ENCODE peak calls at places on chromosomes 7 and 10, in six cellular contexts. V is HepG2, K is SK-N-SH, Z is fibroblast of lung, C is neural progenitor cell, Q is GM23248. I is an unnamed sample.

GRCh38 chr7:34133983-34134782 is 228.8 kb downstream of the BMPER start:
- DNase-seq in V (peak), K (peak), Z (peak), C (peak), Q (peak), I (peak)

GRCh38 chr7:50204576-50204975 is 99.9 kb upstream of the IKZF1 start:
- DNase-seq in V (no peak), K (no peak), Z (no peak), C (no peak), Q (no peak), I (no peak)

GRCh38 chr10:108112218-108112617 is 947.7 kb upstream of the SORCS1 start:
- DNase-seq in V (no peak), K (peak), Z (no peak), C (peak), Q (peak), I (no peak)

GRCh38 chr7:130154501-130155317 is 50.5 kb downstream of the TMEM209 start:
- DNase-seq in V (no peak), K (peak), Z (no peak), C (peak), Q (no peak), I (peak)

GRCh38 chr10:22259280-22259679 is 41.5 kb upstream of the EBLN1 start:
- DNase-seq in V (no peak), K (no peak), Z (no peak), C (peak), Q (peak), I (no peak)

GRCh38 chr10:20995123-20995978 is 98.2 kb upstream of the NEBL start:
- DNase-seq in V (no peak), K (peak), Z (peak), C (peak), Q (no peak), I (no peak)

GRCh38 chr10:61744469-61744868 is 81.7 kb downstream of the CABCOCO1 start:
- DNase-seq in V (no peak), K (no peak), Z (no peak), C (no peak), Q (no peak), I (no peak)

GRCh38 chr10:126459032-126459831 is 71.0 kb upstream of the ADAM12 start:
- DNase-seq in V (no peak), K (no peak), Z (peak), C (peak), Q (peak), I (peak)

GRCh38 chr7:121544726-121545125 is 148.6 kb upstream of the FAM3C start:
- DNase-seq in V (peak), K (no peak), Z (peak), C (no peak), Q (peak), I (no peak)

GRCh38 chr10:119516381-119517234 is 25.9 kb downstream of the RGS10 start:
- DNase-seq in V (no peak), K (no peak), Z (no peak), C (no peak), Q (no peak), I (no peak)

GRCh38 chr10:114397651-114398145 is 6.6 kb downstream of the AFAP1L2 start:
- DNase-seq in V (no peak), K (no peak), Z (peak), C (no peak), Q (peak), I (no peak)

GRCh38 chr10:2244476-2244875 is 507.2 kb upstream of the ADARB2 start:
- DNase-seq in V (no peak), K (no peak), Z (no peak), C (no peak), Q (no peak), I (no peak)

GRCh38 chr10:110209399-110209925 is 2.1 kb downstream of the MXI1 start:
- DNase-seq in V (no peak), K (no peak), Z (peak), C (peak), Q (peak), I (peak)

GRCh38 chr7:1664711-1665591 is 5.1 kb upstream of the ELFN1 start:
- DNase-seq in V (peak), K (peak), Z (peak), C (peak), Q (peak), I (peak)

GRCh38 chr10:92207061-92207460 is 83.8 kb downstream of the CPEB3 start:
- DNase-seq in V (no peak), K (no peak), Z (no peak), C (no peak), Q (no peak), I (no peak)

GRCh38 chr7:26091933-26092332 is 60.1 kb upstream of the NFE2L3 start:
- DNase-seq in V (no peak), K (peak), Z (peak), C (peak), Q (peak), I (no peak)

GRCh38 chr7:127447326-127447945 is 54.9 kb upstream of the ZNF800 start:
- DNase-seq in V (peak), K (peak), Z (peak), C (peak), Q (peak), I (no peak)

GRCh38 chr7:122528879-122529481 is 169.9 kb downstream of the RNF133 start:
- DNase-seq in V (peak), K (peak), Z (peak), C (peak), Q (peak), I (no peak)

GRCh38 chr10:34469446-34469845 is 345.6 kb downstream of the PARD3 start:
- DNase-seq in V (no peak), K (no peak), Z (no peak), C (no peak), Q (no peak), I (no peak)

GRCh38 chr7:86968618-86969017 is 90.8 kb downstream of the ELAPOR2 start:
- DNase-seq in V (no peak), K (no peak), Z (no peak), C (no peak), Q (no peak), I (no peak)

GRCh38 chr7:104272767-104273384 is 55.5 kb upstream of the LHFPL3 start:
- DNase-seq in V (peak), K (peak), Z (peak), C (no peak), Q (peak), I (no peak)

GRCh38 chr10:75431180-75432111 is at the start of gene LRMDA:
- DNase-seq in V (peak), K (peak), Z (no peak), C (peak), Q (peak), I (peak)

GRCh38 chr7:12199363-12199762 is 11.7 kb upstream of the TMEM106B start:
- DNase-seq in V (peak), K (no peak), Z (peak), C (no peak), Q (no peak), I (no peak)

GRCh38 chr10:32971536-32972091 is 13.6 kb upstream of the ITGB1 start:
- DNase-seq in V (peak), K (no peak), Z (no peak), C (no peak), Q (no peak), I (no peak)

GRCh38 chr10:100567249-100567648 is 31.5 kb downstream of the HIF1AN start:
- DNase-seq in V (no peak), K (no peak), Z (no peak), C (no peak), Q (peak), I (no peak)

GRCh38 chr10:132925071-132925561 is 17.3 kb downstream of the CFAP46 start:
- DNase-seq in V (no peak), K (no peak), Z (no peak), C (no peak), Q (no peak), I (peak)

GRCh38 chr10:48430402-48430993 is 124.0 kb downstream of the MAPK8 start:
- DNase-seq in V (no peak), K (no peak), Z (no peak), C (no peak), Q (no peak), I (no peak)

GRCh38 chr7:156198277-156198676 is 386.0 kb upstream of the SHH start:
- DNase-seq in V (no peak), K (no peak), Z (no peak), C (no peak), Q (no peak), I (no peak)

GRCh38 chr7:128891110-128891941 is 19.2 kb downstream of the KCP start:
- DNase-seq in V (no peak), K (peak), Z (no peak), C (peak), Q (no peak), I (peak)

GRCh38 chr10:55668326-55668922 is 692.6 kb downstream of the ZWINT start:
- DNase-seq in V (peak), K (no peak), Z (no peak), C (peak), Q (peak), I (no peak)

GRCh38 chr7:131556055-131556911 is at the start of gene PODXL:
- DNase-seq in V (no peak), K (peak), Z (peak), C (peak), Q (peak), I (peak)

GRCh38 chr10:21668831-21669230 is 134.8 kb downstream of the MLLT10 start:
- DNase-seq in V (no peak), K (no peak), Z (no peak), C (no peak), Q (no peak), I (no peak)

GRCh38 chr7:86407291-86407690 is 236.4 kb upstream of the GRM3 start:
- DNase-seq in V (no peak), K (no peak), Z (peak), C (peak), Q (no peak), I (no peak)

GRCh38 chr7:12715372-12716133 is 28.1 kb downstream of the ARL4A start:
- DNase-seq in V (peak), K (no peak), Z (peak), C (peak), Q (peak), I (peak)

GRCh38 chr7:685540-685939 is 41.0 kb upstream of the DNAAF5 start:
- DNase-seq in V (no peak), K (no peak), Z (no peak), C (no peak), Q (no peak), I (no peak)

GRCh38 chr10:43196131-43196980 is 58.1 kb downstream of the CSGALNACT2 start:
- DNase-seq in V (no peak), K (peak), Z (no peak), C (no peak), Q (no peak), I (peak)

GRCh38 chr10:12852732-12853131 is 148.8 kb downstream of the CCDC3 start:
- DNase-seq in V (no peak), K (no peak), Z (peak), C (no peak), Q (no peak), I (no peak)

GRCh38 chr10:21173964-21174669 is 277.0 kb upstream of the NEBL start:
- DNase-seq in V (no peak), K (peak), Z (peak), C (peak), Q (peak), I (peak)

GRCh38 chr10:103549349-103549685 is 55.8 kb downstream of the NEURL1 start:
- DNase-seq in V (no peak), K (peak), Z (no peak), C (no peak), Q (no peak), I (no peak)

DNA sequence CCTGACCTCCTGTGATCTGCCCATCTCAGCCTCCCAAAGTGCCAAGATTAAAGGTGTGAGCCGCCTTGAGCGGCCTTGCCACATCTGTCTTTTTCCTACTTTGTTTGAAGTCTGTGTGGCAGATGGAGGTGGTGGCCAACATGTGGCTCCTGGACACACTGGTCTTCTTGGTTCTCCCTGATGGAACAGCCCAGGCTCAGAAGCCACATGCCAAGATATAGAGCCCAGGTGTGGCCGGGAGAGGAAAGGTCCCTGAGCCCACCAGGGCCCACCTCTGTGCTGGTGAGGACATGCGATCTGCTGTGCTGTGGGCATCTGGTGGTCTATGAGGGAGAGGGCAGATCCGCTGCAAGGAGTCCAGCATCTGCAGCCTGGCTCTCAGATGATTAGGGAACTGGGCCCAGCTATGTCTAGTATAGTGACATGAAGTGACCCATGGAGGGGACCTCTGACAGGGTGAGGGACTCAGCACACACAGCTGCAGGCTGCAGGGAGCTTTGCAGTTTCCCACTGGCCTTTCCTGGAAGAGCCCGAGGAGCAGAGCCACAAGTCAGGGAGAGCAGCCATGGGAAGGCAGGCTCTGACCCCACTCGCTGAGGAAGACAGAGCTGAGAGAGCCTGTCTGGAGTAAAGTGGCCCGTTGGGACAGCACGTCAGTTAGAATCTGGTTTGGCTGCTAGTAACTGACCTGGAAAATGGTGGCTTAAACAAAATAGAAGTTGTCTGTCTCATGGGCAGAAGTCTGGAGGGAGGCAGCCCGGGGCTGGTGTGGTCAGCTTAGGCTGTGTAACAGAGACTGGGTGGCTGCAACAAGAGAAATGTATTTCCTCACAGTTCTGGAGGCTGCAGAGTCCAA is 25.9 kb downstream of the ADCY1 start:
- DNase-seq in V (no peak), K (no peak), Z (no peak), C (no peak), Q (no peak), I (peak)
- H3K4me3 ChIP-seq in V (no peak), K (no peak), Z (no peak), C (no peak), Q (no peak), I (no peak)

GRCh38 chr10:60138842-60139241 is 232.5 kb upstream of the CCDC6 start:
- DNase-seq in V (no peak), K (no peak), Z (no peak), C (no peak), Q (no peak), I (no peak)
- H3K27ac ChIP-seq in V (no peak), K (no peak), Z (no peak), C (no peak), Q (no peak), I (peak)

GRCh38 chr7:3432916-3433315 is 131.9 kb downstream of the SDK1 start:
- DNase-seq in V (no peak), K (no peak), Z (peak), C (no peak), Q (no peak), I (no peak)

GRCh38 chr7:3437467-3437866 is 136.4 kb downstream of the SDK1 start:
- DNase-seq in V (no peak), K (no peak), Z (no peak), C (no peak), Q (no peak), I (no peak)

GRCh38 chr7:3436746-3437145 is 135.7 kb downstream of the SDK1 start:
- DNase-seq in V (no peak), K (no peak), Z (peak), C (no peak), Q (no peak), I (no peak)

GRCh38 chr7:3436112-3436511 is 135.1 kb downstream of the SDK1 start:
- DNase-seq in V (no peak), K (no peak), Z (no peak), C (no peak), Q (no peak), I (no peak)

GRCh38 chr7:3434611-3435010 is 133.6 kb downstream of the SDK1 start:
- DNase-seq in V (no peak), K (no peak), Z (no peak), C (no peak), Q (no peak), I (no peak)
- H3K9ac ChIP-seq in V (no peak), K (no peak), Z (no peak), C (no peak), Q (no peak), I (no peak)

GRCh38 chr10:25356609-25357008 is 181.8 kb downstream of the GPR158 start:
- DNase-seq in V (no peak), K (no peak), Z (no peak), C (no peak), Q (no peak), I (no peak)
- H3K4me3 ChIP-seq in V (no peak), K (no peak), Z (no peak), C (no peak), Q (no peak), I (no peak)

DNA sequence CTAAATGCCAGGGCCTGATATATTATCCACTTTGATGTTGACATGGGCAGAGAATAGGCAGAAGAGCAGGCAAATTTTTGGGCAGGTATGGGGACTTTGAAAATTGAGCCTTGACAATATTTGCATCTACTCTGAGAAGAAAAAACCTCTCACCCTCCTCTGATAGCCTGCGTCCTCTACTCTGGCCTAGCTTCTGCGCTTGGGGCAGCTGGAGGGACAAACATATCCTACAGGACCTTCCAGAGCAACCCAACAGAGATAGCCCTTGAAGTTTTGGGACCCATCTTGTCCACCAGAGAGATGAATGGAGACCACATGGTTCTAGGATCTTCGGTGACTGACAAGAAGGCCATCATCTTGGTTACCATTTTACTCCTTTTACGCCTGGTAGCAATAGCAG is at the start of gene TAS2R60:
- DNase-seq in V (no peak), K (no peak), Z (no peak), C (no peak), Q (no peak), I (no peak)
- H3K27ac ChIP-seq in V (peak), K (no peak), Z (no peak), C (no peak), Q (no peak), I (no peak)

DNA sequence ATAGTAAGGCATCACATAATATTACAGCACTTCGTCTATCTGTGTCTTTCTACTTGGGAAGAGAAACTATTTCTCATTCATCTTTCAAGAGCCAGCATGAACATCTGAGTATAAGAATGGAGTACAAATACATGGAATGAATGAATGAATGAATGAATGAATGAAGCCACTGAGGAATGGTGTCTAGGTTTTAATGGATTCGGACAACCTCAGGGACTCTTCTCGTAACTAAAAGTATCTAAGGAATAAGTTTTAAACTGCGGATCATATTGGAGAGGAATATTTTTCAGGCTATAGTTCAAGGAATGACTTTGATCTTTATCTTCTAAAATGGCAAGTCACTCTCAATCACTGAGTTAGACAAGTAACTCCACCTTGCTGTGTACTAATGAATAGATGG is 199.0 kb downstream of the DOCK4 start:
- DNase-seq in V (no peak), K (no peak), Z (no peak), C (no peak), Q (no peak), I (no peak)
- H3K9ac ChIP-seq in V (no peak), K (no peak), Z (no peak), C (no peak), Q (no peak), I (no peak)

GRCh38 chr7:51314726-51315125 is 1.9 kb downstream of the COBL start:
- DNase-seq in V (no peak), K (no peak), Z (no peak), C (no peak), Q (no peak), I (no peak)
- H3K4me3 ChIP-seq in V (no peak), K (no peak), Z (no peak), C (peak), Q (no peak), I (peak)

GRCh38 chr7:30934225-30934624 is 22.6 kb downstream of the AQP1 start:
- DNase-seq in V (no peak), K (peak), Z (no peak), C (no peak), Q (no peak), I (peak)

GRCh38 chr7:30934732-30935568 is 23.3 kb downstream of the AQP1 start:
- DNase-seq in V (no peak), K (peak), Z (no peak), C (no peak), Q (no peak), I (peak)

GRCh38 chr7:30931927-30932540 is 20.4 kb downstream of the AQP1 start:
- DNase-seq in V (no peak), K (peak), Z (no peak), C (no peak), Q (no peak), I (peak)

GRCh38 chr7:30932562-30932961 is 20.9 kb downstream of the AQP1 start:
- DNase-seq in V (no peak), K (peak), Z (peak), C (no peak), Q (no peak), I (peak)

DNA sequence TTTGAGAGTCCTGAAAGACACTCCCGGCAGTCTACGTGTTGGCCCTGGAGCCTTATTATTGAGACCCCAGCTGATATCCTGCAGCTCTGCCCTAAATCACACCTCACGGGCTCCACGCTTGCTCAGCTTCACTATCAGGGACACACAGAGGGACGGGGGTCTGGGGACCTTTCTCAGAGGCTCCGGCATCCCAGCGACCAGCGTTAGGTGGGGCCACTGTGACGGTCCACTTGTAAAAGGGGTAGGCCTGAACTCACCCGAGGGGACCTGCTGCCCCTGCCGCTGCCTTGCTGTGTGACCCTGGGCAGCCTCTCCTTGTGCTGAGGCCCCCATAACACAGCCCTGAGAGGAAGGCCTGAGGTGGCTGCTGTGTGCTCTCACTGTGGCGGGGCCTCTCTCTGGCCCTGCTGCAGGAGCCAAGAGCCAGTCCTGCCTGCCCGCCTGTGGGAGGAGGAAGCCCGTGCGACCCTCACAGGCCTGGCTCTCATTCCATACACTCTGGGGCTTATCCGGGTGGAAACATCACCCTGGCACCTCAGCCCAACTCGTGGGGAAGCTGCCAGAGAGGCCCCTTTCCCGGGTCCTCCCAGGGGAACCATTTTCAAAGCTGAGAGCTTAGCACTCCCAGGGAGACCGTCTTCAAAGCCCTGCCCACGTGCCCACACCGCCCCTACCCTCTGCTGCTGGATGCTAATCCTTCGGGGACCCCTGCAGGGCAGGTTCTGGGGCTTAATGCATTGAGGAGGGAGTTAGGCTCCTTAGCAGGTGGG is 21.7 kb downstream of the AQP1 start:
- DNase-seq in V (no peak), K (peak), Z (no peak), C (peak), Q (no peak), I (peak)
- H3K27ac ChIP-seq in V (no peak), K (no peak), Z (no peak), C (no peak), Q (no peak), I (peak)